ENCODE peak calls at places on chromosomes 3 and 15, in four cellular contexts. B is CD4-positive, CD25-positive, alpha-beta regulatory T cell; H is endothelial cell; U is Calu3. Q is an unnamed sample.

GRCh38 chr3:185702564-185703225 is 116.6 kb downstream of the SENP2 start:
- DNase-seq in B (no peak), U (peak; percentile 78), H (no peak), Q (no peak)

GRCh38 chr3:195063596-195064193 is 207.3 kb downstream of the XXYLT1 start:
- DNase-seq in U (peak; percentile 53), H (no peak), B (no peak), Q (no peak)

GRCh38 chr3:185998136-185998535 is 60.3 kb upstream of the TRA2B start:
- DNase-seq in H (no peak), B (no peak), U (no peak), Q (no peak)

GRCh38 chr3:173745952-173746682 is 348.6 kb downstream of the NLGN1 start:
- DNase-seq in H (no peak), U (no peak), B (no peak), Q (no peak)

GRCh38 chr15:82045179-82045891 is 483 bp downstream of the MEX3B start:
- DNase-seq in B (no peak), H (peak; percentile 55), U (peak; percentile 55), Q (peak; percentile 45)

GRCh38 chr15:33131880-33132279 is 62.6 kb downstream of the FMN1 start:
- DNase-seq in U (no peak), H (no peak), B (no peak), Q (no peak)

GRCh38 chr15:66966256-66966655 is 99.1 kb upstream of the SMAD3 start:
- DNase-seq in U (no peak), B (no peak), H (no peak), Q (no peak)

GRCh38 chr3:41202834-41203345 is 3.6 kb downstream of the CTNNB1 start:
- DNase-seq in B (no peak), U (peak; percentile 13), H (no peak), Q (no peak)

GRCh38 chr3:195106418-195106906 is 164.5 kb downstream of the XXYLT1 start:
- DNase-seq in B (peak; percentile 53), U (peak; percentile 87), H (peak; percentile 80), Q (peak; percentile 79)

GRCh38 chr3:136277634-136278033 is 27.5 kb downstream of the PCCB start:
- DNase-seq in U (no peak), H (no peak), B (no peak), Q (no peak)

GRCh38 chr15:40108061-40108854 is 421 bp downstream of the BMF start:
- DNase-seq in U (peak; percentile 21), B (no peak), H (peak; percentile 30), Q (no peak)

GRCh38 chr3:42961633-42962032 is 17.5 kb upstream of the GASK1A start:
- DNase-seq in H (peak; percentile 52), U (peak; percentile 39), B (no peak), Q (no peak)

GRCh38 chr15:70597056-70597603 is 166.2 kb downstream of the UACA start:
- DNase-seq in H (no peak), U (peak; percentile 65), B (no peak), Q (no peak)

GRCh38 chr3:156434921-156435320 is 120.0 kb downstream of the SSR3 start:
- DNase-seq in U (no peak), B (no peak), H (no peak), Q (no peak)

GRCh38 chr15:99424978-99425665 is 140.7 kb upstream of the MEF2A start:
- DNase-seq in U (peak; percentile 53), B (no peak), H (no peak), Q (peak; percentile 51)

GRCh38 chr15:99435761-99436346 is 129.9 kb upstream of the MEF2A start:
- DNase-seq in U (no peak), H (no peak), B (no peak), Q (no peak)

GRCh38 chr15:59169337-59169736 is 37.3 kb upstream of the LDHAL6B start:
- DNase-seq in U (no peak), B (no peak), H (no peak), Q (no peak)

GRCh38 chr15:76153241-76154197 is 93.7 kb downstream of the TMEM266 start:
- DNase-seq in B (no peak), H (no peak), U (no peak), Q (no peak)

GRCh38 chr15:58282060-58282708 is 144.0 kb downstream of the AQP9 start:
- DNase-seq in U (no peak), H (no peak), B (no peak), Q (no peak)

GRCh38 chr3:102018544-102018943 is 169.2 kb downstream of the NFKBIZ start:
- DNase-seq in U (no peak), H (no peak), B (no peak), Q (no peak)

GRCh38 chr3:13164893-13165492 is 91.8 kb upstream of the IQSEC1 start:
- DNase-seq in B (no peak), H (no peak), U (no peak), Q (no peak)

GRCh38 chr3:105493305-105493892 is 126.7 kb downstream of the ALCAM start:
- DNase-seq in B (no peak), H (no peak), U (no peak), Q (no peak)

GRCh38 chr15:27797765-27798164 is 301.4 kb downstream of the OCA2 start:
- DNase-seq in U (no peak), H (no peak), B (no peak), Q (no peak)

GRCh38 chr3:128794788-128795649 is 69.0 kb downstream of the RAB7A start:
- DNase-seq in B (peak; percentile 47), H (peak; percentile 66), U (peak; percentile 79), Q (peak; percentile 72)

GRCh38 chr15:65132841-65133549 is 613 bp downstream of the PDCD7 start:
- DNase-seq in B (no peak), H (peak; percentile 74), U (peak; percentile 60), Q (peak; percentile 36)

GRCh38 chr15:100781061-100781960 is 98.3 kb upstream of the ALDH1A3 start:
- DNase-seq in H (no peak), B (no peak), U (no peak), Q (no peak)

GRCh38 chr3:102066470-102066869 is 217.2 kb downstream of the NFKBIZ start:
- DNase-seq in B (no peak), H (no peak), U (no peak), Q (no peak)

GRCh38 chr3:73427018-73427750 is 197.6 kb downstream of the PDZRN3 start:
- DNase-seq in H (no peak), U (no peak), B (no peak), Q (no peak)

GRCh38 chr15:82647045-82647834 is at the start of gene CPEB1:
- DNase-seq in H (peak; percentile 30), B (peak; percentile 13), U (peak; percentile 62), Q (peak; percentile 35)